ENCODE peak calls at places on chromosomes 2 and 18, in seven cellular contexts. One of them, this sample, is unnamed.

GRCh38 chr18:36376361-36376760 is 78.8 kb downstream of the FHOD3 start:
- DNase-seq in Calu3: no peak
- DNase-seq in effector memory CD4-positive, alpha-beta T cell: no peak
- DNase-seq in ovary: no peak
- DNase-seq in MCF 10A: no peak
- DNase-seq in activated CD4-positive, CD25-positive, alpha-beta regulatory T cell: no peak
- DNase-seq in A549: no peak
- DNase-seq in this sample: no peak

GRCh38 chr2:119389615-119390306 is 23.0 kb downstream of the DBI start:
- DNase-seq in Calu3: peak
- DNase-seq in effector memory CD4-positive, alpha-beta T cell: no peak
- DNase-seq in ovary: peak
- DNase-seq in MCF 10A: peak
- DNase-seq in activated CD4-positive, CD25-positive, alpha-beta regulatory T cell: no peak
- DNase-seq in A549: no peak
- DNase-seq in this sample: no peak

GRCh38 chr2:84919885-84920580 is 14.6 kb downstream of the TMSB10 start:
- DNase-seq in Calu3: peak
- DNase-seq in effector memory CD4-positive, alpha-beta T cell: no peak
- DNase-seq in ovary: peak
- DNase-seq in MCF 10A: peak
- DNase-seq in activated CD4-positive, CD25-positive, alpha-beta regulatory T cell: no peak
- DNase-seq in A549: peak
- DNase-seq in this sample: no peak

GRCh38 chr2:214069254-214069653 is 341.6 kb upstream of the VWC2L start:
- DNase-seq in Calu3: peak
- DNase-seq in effector memory CD4-positive, alpha-beta T cell: no peak
- DNase-seq in ovary: no peak
- DNase-seq in MCF 10A: peak
- DNase-seq in activated CD4-positive, CD25-positive, alpha-beta regulatory T cell: no peak
- DNase-seq in A549: peak
- DNase-seq in this sample: no peak

GRCh38 chr2:127621981-127622431 is 23.9 kb upstream of the GPR17 start:
- DNase-seq in Calu3: no peak
- DNase-seq in effector memory CD4-positive, alpha-beta T cell: no peak
- DNase-seq in ovary: no peak
- DNase-seq in MCF 10A: no peak
- DNase-seq in activated CD4-positive, CD25-positive, alpha-beta regulatory T cell: no peak
- DNase-seq in A549: no peak
- DNase-seq in this sample: no peak

GRCh38 chr2:33136056-33136455 is 189.3 kb downstream of the LTBP1 start:
- DNase-seq in Calu3: no peak
- DNase-seq in effector memory CD4-positive, alpha-beta T cell: no peak
- DNase-seq in ovary: no peak
- DNase-seq in MCF 10A: peak
- DNase-seq in activated CD4-positive, CD25-positive, alpha-beta regulatory T cell: no peak
- DNase-seq in A549: no peak
- DNase-seq in this sample: no peak

GRCh38 chr2:167844714-167845530 is 402.5 kb downstream of the STK39 start:
- DNase-seq in Calu3: peak
- DNase-seq in effector memory CD4-positive, alpha-beta T cell: no peak
- DNase-seq in ovary: no peak
- DNase-seq in MCF 10A: peak
- DNase-seq in activated CD4-positive, CD25-positive, alpha-beta regulatory T cell: no peak
- DNase-seq in A549: no peak
- DNase-seq in this sample: peak

GRCh38 chr18:9643549-9643948 is 29.2 kb upstream of the PPP4R1 start:
- DNase-seq in Calu3: peak
- DNase-seq in effector memory CD4-positive, alpha-beta T cell: no peak
- DNase-seq in ovary: no peak
- DNase-seq in MCF 10A: peak
- DNase-seq in activated CD4-positive, CD25-positive, alpha-beta regulatory T cell: no peak
- DNase-seq in A549: peak
- DNase-seq in this sample: no peak

GRCh38 chr18:75406491-75407445 is 20.7 kb downstream of the SMIM21 start:
- DNase-seq in Calu3: no peak
- DNase-seq in effector memory CD4-positive, alpha-beta T cell: no peak
- DNase-seq in ovary: no peak
- DNase-seq in MCF 10A: no peak
- DNase-seq in activated CD4-positive, CD25-positive, alpha-beta regulatory T cell: no peak
- DNase-seq in A549: no peak
- DNase-seq in this sample: no peak

GRCh38 chr2:42872736-42873135 is 80.4 kb upstream of the HAAO start:
- DNase-seq in Calu3: no peak
- DNase-seq in effector memory CD4-positive, alpha-beta T cell: no peak
- DNase-seq in ovary: no peak
- DNase-seq in MCF 10A: no peak
- DNase-seq in activated CD4-positive, CD25-positive, alpha-beta regulatory T cell: no peak
- DNase-seq in A549: no peak
- DNase-seq in this sample: no peak

GRCh38 chr2:216090369-216090786 is 8.7 kb downstream of the TMEM169 start:
- DNase-seq in Calu3: no peak
- DNase-seq in effector memory CD4-positive, alpha-beta T cell: no peak
- DNase-seq in ovary: no peak
- DNase-seq in MCF 10A: no peak
- DNase-seq in activated CD4-positive, CD25-positive, alpha-beta regulatory T cell: no peak
- DNase-seq in A549: no peak
- DNase-seq in this sample: no peak

GRCh38 chr2:66306488-66306887 is 128.4 kb upstream of the MEIS1 start:
- DNase-seq in Calu3: no peak
- DNase-seq in effector memory CD4-positive, alpha-beta T cell: no peak
- DNase-seq in ovary: no peak
- DNase-seq in MCF 10A: peak
- DNase-seq in activated CD4-positive, CD25-positive, alpha-beta regulatory T cell: no peak
- DNase-seq in A549: no peak
- DNase-seq in this sample: no peak

GRCh38 chr2:209613941-209614340 is 157.7 kb upstream of the UNC80 start:
- DNase-seq in Calu3: no peak
- DNase-seq in effector memory CD4-positive, alpha-beta T cell: no peak
- DNase-seq in ovary: no peak
- DNase-seq in MCF 10A: no peak
- DNase-seq in activated CD4-positive, CD25-positive, alpha-beta regulatory T cell: no peak
- DNase-seq in A549: no peak
- DNase-seq in this sample: no peak